ENCODE peak calls at places on chromosomes 6 and 20, in five cellular contexts. G, Q, B, C and O are unnamed samples.

GRCh38 chr6:51655517-51655916 is 431.9 kb downstream of the PKHD1 start:
- DNase-seq in G (no peak), B (no peak), Q (no peak), C (no peak), O (no peak)

GRCh38 chr6:24935753-24936152 is at the start of gene RIPOR2:
- DNase-seq in Q (no peak), C (peak), G (no peak), B (no peak), O (no peak)

GRCh38 chr6:116191881-116192280 is 62.0 kb downstream of the TSPYL4 start:
- DNase-seq in Q (no peak), C (no peak), G (no peak), B (no peak), O (no peak)

GRCh38 chr20:42095221-42095620 is 477.0 kb upstream of the CHD6 start:
- DNase-seq in G (no peak), C (no peak), B (no peak), Q (no peak), O (no peak)

GRCh38 chr6:166640342-166641043 is 13.4 kb upstream of the RPS6KA2 start:
- DNase-seq in Q (no peak), B (no peak), C (no peak), G (no peak), O (no peak)

GRCh38 chr6:161837854-161838253 is 564.0 kb upstream of the AGPAT4 start:
- DNase-seq in Q (no peak), B (no peak), C (no peak), G (no peak), O (no peak)

GRCh38 chr6:17086469-17086868 is 15.4 kb upstream of the STMND1 start:
- DNase-seq in B (peak), G (peak), Q (peak), C (no peak), O (peak)

GRCh38 chr6:139250296-139251274 is 41.2 kb downstream of the TXLNB start:
- DNase-seq in C (peak), Q (peak), G (peak), B (peak), O (peak)

GRCh38 chr20:11274137-11274536 is 600.3 kb upstream of the JAG1 start:
- DNase-seq in Q (peak), C (no peak), B (peak), G (peak), O (no peak)

GRCh38 chr6:145209312-145209711 is 526.0 kb downstream of the EPM2A start:
- DNase-seq in B (no peak), C (no peak), G (no peak), Q (no peak), O (no peak)

GRCh38 chr6:25692472-25692871 is 40.5 kb downstream of the SCGN start:
- DNase-seq in Q (no peak), G (no peak), C (no peak), B (no peak), O (no peak)

GRCh38 chr20:1212607-1213396 is 9.5 kb downstream of the C20orf202 start:
- DNase-seq in G (peak), C (peak), B (peak), Q (peak), O (peak)

GRCh38 chr6:48883116-48883515 is 579.9 kb downstream of the MMUT start:
- DNase-seq in G (no peak), Q (no peak), B (no peak), C (no peak), O (no peak)

GRCh38 chr6:41428402-41428994 is 93.1 kb downstream of the NCR2 start:
- DNase-seq in B (no peak), Q (no peak), C (no peak), G (no peak), O (no peak)

GRCh38 chr6:47476794-47477496 is 644 bp upstream of the CD2AP start:
- DNase-seq in G (no peak), B (no peak), C (no peak), Q (peak), O (no peak)

GRCh38 chr6:143743256-143744166 is 65.7 kb downstream of the PHACTR2 start:
- DNase-seq in C (no peak), B (peak), Q (peak), G (no peak), O (no peak)

GRCh38 chr6:119347466-119348307 is 1.9 kb downstream of the MAN1A1 start:
- DNase-seq in C (no peak), Q (peak), G (no peak), B (peak), O (peak)

GRCh38 chr20:38134427-38135281 is 30.4 kb downstream of the TGM2 start:
- DNase-seq in Q (peak), C (no peak), B (peak), G (no peak), O (peak)

GRCh38 chr6:124470803-124471202 is 491.4 kb upstream of the RNF217 start:
- DNase-seq in Q (no peak), C (no peak), G (no peak), B (no peak), O (no peak)

GRCh38 chr20:7010584-7010983 is 243.1 kb downstream of the BMP2 start:
- DNase-seq in C (no peak), B (no peak), G (no peak), Q (no peak), O (no peak)

GRCh38 chr6:85460951-85461805 is 11.3 kb downstream of the NT5E start:
- DNase-seq in G (no peak), C (no peak), Q (peak), B (no peak), O (no peak)

GRCh38 chr20:49132995-49133451 is 55.1 kb downstream of the STAU1 start:
- DNase-seq in C (no peak), B (peak), Q (peak), G (peak), O (peak)

GRCh38 chr6:45187841-45188240 is 140.3 kb upstream of the RUNX2 start:
- DNase-seq in C (no peak), G (no peak), B (peak), Q (peak), O (no peak)

GRCh38 chr20:36360429-36360828 is 54.3 kb downstream of the DLGAP4 start:
- DNase-seq in G (no peak), Q (no peak), C (no peak), B (no peak), O (no peak)

GRCh38 chr6:77463308-77463880 is at the start of gene HTR1B:
- DNase-seq in C (peak), G (no peak), Q (no peak), B (peak), O (no peak)

GRCh38 chr6:110688661-110689268 is 126.5 kb downstream of the CDK19 start:
- DNase-seq in C (no peak), G (no peak), Q (no peak), B (no peak), O (no peak)

GRCh38 chr6:48664850-48665249 is 553.9 kb upstream of the PTCHD4 start:
- DNase-seq in Q (no peak), G (no peak), B (peak), C (no peak), O (no peak)

GRCh38 chr6:13496508-13497180 is 9.2 kb upstream of the GFOD1 start:
- DNase-seq in C (no peak), Q (no peak), B (no peak), G (no peak), O (no peak)

GRCh38 chr6:99905209-99906106 is 88.6 kb downstream of the MCHR2 start:
- DNase-seq in Q (peak), C (no peak), B (peak), G (peak), O (peak)

GRCh38 chr20:23375827-23376226 is 13.8 kb downstream of the GZF1 start:
- DNase-seq in Q (no peak), C (no peak), B (no peak), G (no peak), O (no peak)

GRCh38 chr20:60624066-60624465 is 628.0 kb upstream of the CDH4 start:
- DNase-seq in Q (no peak), C (no peak), G (no peak), B (no peak), O (no peak)

GRCh38 chr6:138404666-138405337 is 779 bp downstream of the HEBP2 start:
- DNase-seq in G (peak), Q (no peak), C (peak), B (no peak), O (peak)

GRCh38 chr6:137589067-137589848 is 95.1 kb upstream of the OLIG3 start:
- DNase-seq in G (peak), Q (peak), C (peak), B (peak), O (peak)

GRCh38 chr20:62303327-62304226 is 780 bp downstream of the ADRM1 start:
- DNase-seq in G (no peak), C (no peak), B (no peak), Q (peak), O (no peak)

GRCh38 chr6:39466664-39467063 is 144.2 kb upstream of the KCNK16 start:
- DNase-seq in C (no peak), Q (no peak), B (no peak), G (no peak), O (no peak)

GRCh38 chr6:26556263-26557070 is 18.3 kb downstream of the HMGN4 start:
- DNase-seq in B (peak), G (peak), C (peak), Q (peak), O (peak)

GRCh38 chr6:148044261-148044731 is 298.3 kb upstream of the SASH1 start:
- DNase-seq in B (peak), G (no peak), Q (no peak), C (no peak), O (no peak)

GRCh38 chr6:13304580-13305255 is 23.6 kb downstream of the TBC1D7 start:
- DNase-seq in C (peak), B (no peak), Q (no peak), G (no peak), O (no peak)

GRCh38 chr20:2822073-2822472 is 5.9 kb downstream of the TMEM239 start:
- DNase-seq in Q (no peak), G (no peak), B (peak), C (peak), O (no peak)
- TF ChIP-seq RFX5 in Q (no peak), G (no peak), B (no peak), C (no peak), O (no peak)

DNA sequence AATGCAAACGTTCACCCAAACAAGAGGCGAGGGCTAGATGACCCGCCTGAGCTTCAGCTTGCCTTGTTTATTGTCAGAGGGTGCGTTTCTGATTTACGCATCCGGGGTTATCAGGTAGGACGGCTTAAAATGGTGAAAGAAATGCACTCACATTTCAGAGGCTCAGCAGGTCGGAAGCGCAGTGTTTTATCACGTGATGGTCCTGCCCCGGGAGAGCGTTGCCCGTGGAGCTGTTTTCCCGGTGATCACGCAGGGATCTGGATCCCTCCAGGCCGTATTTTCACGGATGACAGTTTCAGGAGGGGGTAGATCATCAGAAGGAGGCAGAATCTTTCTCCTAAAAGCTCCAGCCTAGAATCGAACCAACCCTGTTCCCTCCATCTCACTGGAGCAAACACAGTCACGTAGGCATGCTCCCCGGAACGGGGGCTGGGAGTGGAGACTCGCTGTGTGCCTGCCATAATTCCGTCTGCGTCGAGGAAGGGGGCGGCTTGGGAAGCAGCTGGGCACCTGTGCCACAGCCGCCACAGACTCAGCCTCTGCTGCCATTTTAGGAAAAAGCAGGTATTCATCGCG is 121.7 kb downstream of the SMOC2 start:
- DNase-seq in B (no peak), G (no peak), Q (no peak), C (no peak), O (no peak)
- TF ChIP-seq MAFK in B (no peak), G (no peak), Q (no peak), C (no peak), O (no peak)

GRCh38 chr20:13102689-13103088 is 93.9 kb downstream of the SPTLC3 start:
- DNase-seq in Q (no peak), G (no peak), C (no peak), B (no peak), O (no peak)
- TF ChIP-seq RFX5 in Q (no peak), G (no peak), C (no peak), B (no peak), O (no peak)

DNA sequence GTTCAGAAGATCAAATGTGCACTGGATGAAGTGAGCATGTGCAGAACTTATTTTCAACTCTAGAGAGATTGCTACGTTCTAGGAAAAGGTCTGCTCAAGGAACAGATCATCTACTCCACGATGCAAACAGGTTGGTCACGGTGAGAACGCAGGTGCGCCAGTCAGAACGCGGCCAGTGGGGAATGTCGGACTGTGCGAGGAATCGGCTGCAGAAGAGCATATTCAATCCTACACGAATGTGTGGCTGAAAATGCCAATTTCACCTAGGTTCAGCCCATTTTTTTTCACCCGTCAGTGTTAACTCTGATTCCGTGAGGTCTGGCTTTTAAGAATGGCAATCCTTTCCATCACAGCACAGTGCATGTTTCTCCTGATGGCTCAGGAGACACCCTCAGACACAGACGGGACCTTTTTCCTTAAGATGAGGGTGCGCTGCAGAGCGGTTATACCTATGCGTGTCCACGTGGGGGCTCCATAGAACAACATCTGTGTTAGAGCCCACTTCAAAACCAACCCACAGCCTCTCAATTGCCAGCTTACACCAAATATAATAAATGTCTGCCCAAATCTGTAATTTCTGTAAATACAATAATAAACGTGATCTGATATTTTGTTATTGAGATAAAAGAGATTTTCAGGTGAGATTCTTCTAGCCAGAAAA is 250.4 kb downstream of the FOXA2 start:
- DNase-seq in Q (peak), C (peak), B (peak), G (peak), O (peak)
- TF ChIP-seq MAFK in Q (no peak), C (no peak), B (no peak), G (no peak), O (no peak)

GRCh38 chr6:34888441-34888820 is 589 bp upstream of the TAF11 start:
- DNase-seq in B (no peak), Q (no peak), G (no peak), C (no peak), O (no peak)

GRCh38 chr6:34887753-34888440 is at the start of gene TAF11:
- DNase-seq in C (peak), G (peak), Q (peak), B (peak), O (peak)

GRCh38 chr6:34891296-34891695 is 2.2 kb downstream of the ANKS1A start:
- DNase-seq in C (no peak), Q (no peak), G (no peak), B (no peak), O (no peak)

GRCh38 chr6:34890526-34890910 is 1.5 kb downstream of the ANKS1A start:
- DNase-seq in C (no peak), B (no peak), Q (no peak), G (no peak), O (no peak)

DNA sequence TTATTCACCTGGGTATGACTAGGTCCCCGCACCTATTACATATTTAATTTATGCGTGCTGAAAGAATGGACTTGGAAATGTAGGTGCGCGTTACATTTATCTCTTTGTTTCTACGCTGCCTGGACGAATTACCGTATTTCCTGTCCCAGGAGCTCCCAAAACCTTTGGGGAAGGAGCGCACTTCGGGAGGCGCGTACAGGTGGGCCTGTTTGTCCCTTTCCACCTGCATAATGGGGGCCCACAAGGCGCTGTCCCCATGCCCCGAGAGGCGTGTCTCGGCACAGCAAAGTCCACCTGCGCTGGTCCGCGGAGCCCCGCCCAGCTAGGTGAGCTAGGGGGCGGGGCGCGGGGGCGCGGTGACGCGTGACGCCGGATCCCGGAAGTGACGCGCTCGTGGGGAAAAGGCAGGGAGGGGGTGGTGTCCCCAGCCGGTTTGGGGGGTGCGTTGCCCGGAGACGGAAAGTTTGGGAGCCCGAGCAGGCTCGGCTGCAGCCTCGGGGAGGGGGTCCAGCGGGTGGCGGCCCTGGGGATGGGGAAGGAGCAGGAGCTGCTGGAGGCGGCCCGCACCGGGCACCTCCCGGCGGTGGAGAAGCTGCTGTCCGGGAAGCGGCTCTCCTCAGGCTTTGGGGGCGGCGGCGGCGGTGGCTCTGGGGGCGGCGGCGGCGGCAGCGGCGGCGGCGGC is at the start of gene ANKS1A:
- DNase-seq in B (peak), C (peak), G (peak), Q (peak), O (peak)
- TF ChIP-seq RFX5 in B (no peak), C (no peak), G (no peak), Q (no peak), O (no peak)

DNA sequence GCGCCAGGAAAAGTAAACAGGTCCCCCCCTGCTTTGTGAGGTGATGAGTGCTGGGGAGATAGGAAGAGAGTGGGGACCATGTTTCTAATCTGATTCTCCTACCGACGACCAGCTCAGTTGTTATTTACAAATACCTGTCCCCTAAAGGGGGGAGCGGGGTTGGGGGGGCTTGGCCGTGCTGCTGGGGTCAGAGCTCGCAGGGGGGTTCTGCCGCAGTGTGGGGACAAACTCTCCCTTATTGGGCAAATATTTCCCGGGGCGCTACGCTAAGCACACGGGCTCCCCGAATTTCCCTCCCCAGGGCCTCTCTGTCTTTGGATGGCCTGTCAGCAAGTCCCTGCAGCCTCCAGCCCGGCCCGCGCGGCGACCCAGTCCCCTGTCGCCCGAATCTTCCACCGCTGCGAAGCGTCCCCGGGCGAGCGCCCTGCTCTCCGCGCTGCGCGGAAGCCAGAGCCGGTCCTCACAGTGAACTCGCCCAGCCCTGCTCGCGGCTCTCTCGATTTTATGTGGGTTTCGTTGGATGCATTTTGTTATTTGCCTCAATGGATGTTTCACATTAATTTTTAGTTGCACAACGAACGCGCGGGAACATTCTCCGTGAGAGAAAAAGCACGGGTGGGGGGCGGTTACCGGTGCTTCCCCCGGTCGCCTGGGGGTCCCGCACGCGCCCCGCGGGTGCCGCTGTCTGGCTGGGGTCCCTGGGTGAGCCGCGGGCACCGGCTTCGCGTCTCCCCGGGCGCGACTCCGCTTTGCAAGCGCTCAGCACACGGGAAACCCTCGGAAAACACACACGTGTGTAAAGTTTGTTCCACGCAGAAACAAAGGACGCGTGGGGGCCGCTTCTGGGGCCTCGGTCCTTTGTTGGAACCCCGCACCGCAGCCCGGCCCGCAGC is 1.5 kb upstream of the STX16 start:
- DNase-seq in C (peak), Q (no peak), B (no peak), G (no peak), O (no peak)
- TF ChIP-seq MAFK in C (no peak), Q (no peak), B (no peak), G (no peak), O (no peak)

DNA sequence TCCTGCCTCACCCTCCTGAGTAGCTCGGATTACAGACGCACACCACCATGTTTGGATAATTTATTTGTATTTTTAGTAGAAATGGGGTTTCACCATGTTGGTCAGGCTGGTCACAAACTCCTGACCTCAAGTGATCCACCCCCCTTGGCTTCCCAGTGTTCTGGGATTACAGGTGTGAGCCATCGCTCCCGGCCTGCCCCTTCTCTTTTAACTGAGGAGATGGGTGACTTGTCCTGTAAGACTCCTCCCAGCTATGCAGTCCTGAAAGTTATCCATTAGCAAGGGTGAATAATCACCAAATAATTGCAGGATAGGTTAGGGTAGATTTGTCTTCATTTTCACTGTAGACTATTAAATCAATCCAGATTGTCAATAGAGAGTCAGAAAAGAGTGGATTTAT is 40.5 kb upstream of the JARID2 start:
- DNase-seq in C (no peak), B (no peak), G (no peak), Q (no peak), O (no peak)
- TF ChIP-seq RFX5 in C (no peak), B (no peak), G (no peak), Q (no peak), O (no peak)

GRCh38 chr20:58175836-58176235 is 52.6 kb downstream of the ANKRD60 start:
- DNase-seq in Q (no peak), C (no peak), B (no peak), G (no peak), O (no peak)

GRCh38 chr20:58175425-58175824 is 53.0 kb downstream of the ANKRD60 start:
- DNase-seq in B (no peak), Q (no peak), C (no peak), G (no peak), O (no peak)

GRCh38 chr20:58173091-58173490 is 55.4 kb downstream of the ANKRD60 start:
- DNase-seq in B (no peak), C (no peak), Q (no peak), G (no peak), O (no peak)

GRCh38 chr20:58173930-58174707 is 54.3 kb downstream of the ANKRD60 start:
- DNase-seq in B (no peak), Q (no peak), G (no peak), C (no peak), O (no peak)

GRCh38 chr20:58174708-58175287 is 53.7 kb downstream of the ANKRD60 start:
- DNase-seq in G (no peak), C (no peak), Q (no peak), B (no peak), O (no peak)
- TF ChIP-seq MAFK in G (no peak), C (no peak), Q (no peak), B (no peak), O (no peak)